ENCODE peak calls at places on chromosomes 13 and 19, in five cellular contexts. L is heart right ventricle; B is CD4-positive, CD25-positive, alpha-beta regulatory T cell; I is SK-N-SH; D is pancreas. Q is an unnamed sample.

GRCh38 chr19:36001605-36002004 is 6.6 kb downstream of the SDHAF1 start:
- DNase-seq in I (no peak), D (no peak), L (no peak), B (no peak), Q (no peak)

GRCh38 chr19:38057954-38058690 is 151.1 kb downstream of the SIPA1L3 start:
- DNase-seq in B (no peak), D (peak; percentile 73), L (no peak), I (peak; percentile 62), Q (peak; percentile 65)

GRCh38 chr13:23748109-23748508 is 141.1 kb downstream of the MIPEP start:
- DNase-seq in I (no peak), L (no peak), B (no peak), D (no peak), Q (no peak)

GRCh38 chr13:28754698-28755545 is 36.2 kb upstream of the SLC46A3 start:
- DNase-seq in B (peak; percentile 79), I (peak; percentile 38), D (no peak), L (peak; percentile 71), Q (peak; percentile 71)

GRCh38 chr19:2491130-2491801 is 15.3 kb downstream of the GADD45B start:
- DNase-seq in D (peak; percentile 96), I (no peak), L (no peak), B (peak; percentile 53), Q (peak; percentile 97)

GRCh38 chr13:45833663-45834062 is 17.9 kb downstream of the SIAH3 start:
- DNase-seq in I (no peak), D (no peak), B (no peak), L (peak; percentile 56), Q (no peak)

GRCh38 chr19:9871626-9872338 is 36.7 kb downstream of the PIN1 start:
- DNase-seq in I (no peak), D (no peak), B (no peak), L (no peak), Q (no peak)

GRCh38 chr13:23709521-23709920 is 139.3 kb downstream of the TNFRSF19 start:
- DNase-seq in I (no peak), B (no peak), L (peak; percentile 27), D (no peak), Q (no peak)

GRCh38 chr13:80363890-80364503 is 23.1 kb upstream of the SPRY2 start:
- DNase-seq in B (no peak), L (no peak), D (no peak), I (peak; percentile 56), Q (peak; percentile 27)

GRCh38 chr19:14632286-14632685 is 42.4 kb downstream of the ADGRE3 start:
- DNase-seq in D (no peak), L (no peak), I (peak; percentile 37), B (peak; percentile 29), Q (peak; percentile 31)

GRCh38 chr19:6198896-6199239 is 63.4 kb downstream of the ACSBG2 start:
- DNase-seq in B (no peak), I (no peak), L (no peak), D (no peak), Q (no peak)

GRCh38 chr19:38805180-38805579 is 7.6 kb downstream of the LGALS4 start:
- DNase-seq in D (no peak), I (no peak), B (no peak), L (no peak), Q (peak; percentile 69)

GRCh38 chr13:43355774-43356173 is 332.4 kb downstream of the DNAJC15 start:
- DNase-seq in I (no peak), B (no peak), D (peak; percentile 53), L (no peak), Q (no peak)

GRCh38 chr19:5403968-5404640 is 51.1 kb upstream of the ZNRF4 start:
- DNase-seq in I (no peak), B (peak; percentile 49), D (peak; percentile 90), L (peak; percentile 82), Q (peak; percentile 53)

GRCh38 chr19:35000647-35001501 is 751 bp downstream of the GRAMD1A start:
- DNase-seq in D (peak; percentile 71), B (peak; percentile 85), I (peak; percentile 53), L (no peak), Q (peak; percentile 63)

GRCh38 chr19:13082192-13083007 is 20.3 kb downstream of the LYL1 start:
- DNase-seq in B (no peak), I (peak; percentile 66), L (no peak), D (no peak), Q (no peak)

GRCh38 chr19:30003862-30004261 is 61.8 kb downstream of the URI1 start:
- DNase-seq in D (no peak), I (no peak), B (no peak), L (no peak), Q (no peak)

GRCh38 chr13:33846306-33847062 is 28.5 kb downstream of the RFC3 start:
- DNase-seq in B (no peak), L (no peak), D (no peak), I (no peak), Q (no peak)

GRCh38 chr19:4456566-4456842 is 1.1 kb downstream of the UBXN6 start:
- DNase-seq in B (no peak), I (peak; percentile 55), L (no peak), D (no peak), Q (peak; percentile 46)

GRCh38 chr13:45208132-45208531 is 7.3 kb upstream of the KCTD4 start:
- DNase-seq in I (no peak), B (no peak), D (no peak), L (no peak), Q (no peak)

GRCh38 chr19:40245506-40246128 is 19.1 kb upstream of the CCNP start:
- DNase-seq in I (no peak), D (no peak), L (no peak), B (no peak), Q (no peak)

DNA sequence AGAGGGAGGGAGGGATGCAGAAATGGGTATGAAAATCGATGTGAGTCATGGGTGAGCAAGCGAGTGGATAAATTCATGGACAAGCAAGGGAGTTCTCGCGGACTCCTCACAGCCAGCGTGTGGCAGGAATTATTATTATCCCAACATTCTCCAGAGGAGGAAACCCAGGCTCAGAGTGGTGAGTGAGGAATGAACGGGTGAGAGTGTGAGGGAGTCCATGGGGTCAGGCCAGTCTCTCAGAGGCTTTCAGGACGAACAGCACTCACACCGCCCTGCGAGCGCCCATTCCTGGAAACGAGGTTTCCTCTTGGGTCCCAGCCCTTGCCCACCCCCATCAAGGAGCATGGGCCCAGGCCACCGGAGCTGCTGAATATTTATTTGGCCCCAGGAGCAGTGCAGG is 6.3 kb upstream of the DNAAF3 start:
- DNase-seq in B (no peak), L (no peak), I (no peak), D (no peak), Q (no peak)
- H3K4me3 ChIP-seq in B (no peak overlapping the region), L (no peak overlapping the region), I (no peak overlapping the region), D (no peak overlapping the region), Q (no peak overlapping the region)

GRCh38 chr13:98916403-98916802 is 61.5 kb downstream of the DOCK9 start:
- DNase-seq in D (no peak), I (no peak), L (no peak), B (no peak), Q (no peak)

GRCh38 chr13:98919566-98919965 is 58.3 kb downstream of the DOCK9 start:
- DNase-seq in L (no peak), B (no peak), I (no peak), D (no peak), Q (no peak)

GRCh38 chr13:98921015-98921414 is 56.8 kb downstream of the DOCK9 start:
- DNase-seq in B (no peak), L (no peak), I (no peak), D (no peak), Q (no peak)

GRCh38 chr13:98915563-98916348 is 62.1 kb downstream of the DOCK9 start:
- DNase-seq in B (no peak), L (no peak), D (no peak), I (no peak), Q (no peak)

GRCh38 chr13:98918771-98919170 is 59.1 kb downstream of the DOCK9 start:
- DNase-seq in D (no peak), I (no peak), L (no peak), B (peak; percentile 26), Q (no peak)
- H3K27ac ChIP-seq in D (no peak overlapping the region), I (no peak overlapping the region), L (peak overlapping the region; percentile 26), B (no peak overlapping the region), Q (no peak overlapping the region)

DNA sequence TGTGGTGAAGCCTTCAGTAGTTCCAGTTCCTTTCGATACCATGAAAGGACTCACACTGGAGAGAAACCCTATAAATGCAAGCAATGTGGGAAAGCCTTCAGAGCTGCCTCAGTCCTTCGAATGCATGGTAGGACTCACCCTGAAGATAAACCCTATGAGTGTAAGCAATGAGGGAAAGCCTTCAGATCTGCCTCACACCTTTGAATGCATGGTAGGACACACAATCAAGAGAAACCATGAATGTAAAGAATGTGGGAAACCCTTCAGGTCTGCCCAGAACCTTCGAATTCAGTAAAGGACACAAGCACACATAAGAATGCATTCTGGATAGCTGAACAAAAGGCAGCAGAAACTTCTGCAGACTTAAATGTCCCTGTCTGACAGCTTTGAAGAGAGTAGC is 18.3 kb downstream of the ZNF69 start:
- DNase-seq in D (no peak), I (no peak), B (no peak), L (no peak), Q (no peak)
- H3K4me3 ChIP-seq in D (no peak overlapping the region), I (no peak overlapping the region), B (no peak overlapping the region), L (no peak overlapping the region), Q (no peak overlapping the region)

DNA sequence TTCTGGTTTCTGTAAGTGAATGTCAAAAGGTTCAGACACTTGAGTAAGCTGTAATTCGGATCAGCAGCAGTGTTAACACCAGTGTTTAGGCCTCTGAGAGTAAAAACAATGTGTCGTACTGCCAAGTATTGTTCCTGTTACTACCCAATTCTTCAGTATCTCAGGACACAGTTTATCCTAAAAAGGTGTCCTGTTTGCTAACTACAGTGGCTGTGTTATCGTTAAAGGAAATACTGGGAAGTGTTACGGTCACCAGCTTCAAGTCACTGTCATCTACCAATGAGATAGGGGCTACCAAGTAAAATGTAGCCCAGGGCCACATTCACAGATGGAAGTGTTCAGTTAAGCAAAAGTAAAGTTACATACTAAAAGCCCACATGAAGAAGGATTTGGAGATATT is 2.3 kb upstream of the UPF3A start:
- DNase-seq in B (no peak), I (no peak), L (no peak), D (no peak), Q (no peak)
- H3K27ac ChIP-seq in B (peak overlapping the region; percentile 92), I (peak overlapping the region; percentile 93), L (no peak overlapping the region), D (no peak overlapping the region), Q (no peak overlapping the region)

GRCh38 chr19:33906578-33907335 is 110.1 kb downstream of the KCTD15 start:
- DNase-seq in L (peak; percentile 13), D (peak; percentile 79), B (no peak), I (no peak), Q (no peak)
- H3K4me3 ChIP-seq in L (peak overlapping the region; percentile 49), D (peak overlapping the region; percentile 66), B (no peak overlapping the region), I (no peak overlapping the region), Q (no peak overlapping the region)